ENCODE peak calls at places on chromosomes 7 and 10, in five cellular contexts. V is ACHN, L is body of pancreas, F is T follicular helper cell, H is left ventricle myocardium superior. S is an unnamed sample.

GRCh38 chr7:80740778-80741545 is 102.5 kb downstream of the CD36 start:
- DNase-seq in L (no peak), V (no peak), F (no peak), H (no peak), S (no peak)

GRCh38 chr7:121360564-121360963 is 31.8 kb downstream of the WNT16 start:
- DNase-seq in F (no peak), V (no peak), H (no peak), L (no peak), S (no peak)

GRCh38 chr10:22481687-22482539 is 136.6 kb downstream of the SPAG6 start:
- DNase-seq in H (no peak), F (no peak), V (peak), L (no peak), S (peak)

GRCh38 chr7:43248961-43249807 is 136.7 kb downstream of the HECW1 start:
- DNase-seq in H (no peak), L (no peak), F (no peak), V (no peak), S (peak)

GRCh38 chr7:56023500-56023899 is 27.7 kb downstream of the PSPH start:
- DNase-seq in H (no peak), V (no peak), L (no peak), F (no peak), S (no peak)

GRCh38 chr7:25619963-25620799 is 391.9 kb upstream of the NPVF start:
- DNase-seq in F (no peak), L (peak), V (no peak), H (peak), S (no peak)

GRCh38 chr10:129466703-129467345 is at the start of gene MGMT:
- DNase-seq in H (peak), F (peak), L (peak), V (peak), S (peak)

GRCh38 chr7:84783161-84783803 is 403.6 kb downstream of the SEMA3D start:
- DNase-seq in L (no peak), F (no peak), H (no peak), V (no peak), S (no peak)

GRCh38 chr7:141333459-141333858 is 217.8 kb upstream of the AGK start:
- DNase-seq in V (peak), F (no peak), L (no peak), H (no peak), S (peak)

GRCh38 chr10:121468726-121469125 is 129.5 kb downstream of the FGFR2 start:
- DNase-seq in L (no peak), F (no peak), V (no peak), H (no peak), S (no peak)

GRCh38 chr7:36763084-36763807 is 39.0 kb upstream of the AOAH start:
- DNase-seq in H (no peak), L (no peak), V (no peak), F (no peak), S (no peak)

GRCh38 chr10:24462889-24463552 is 254.1 kb downstream of the KIAA1217 start:
- DNase-seq in H (no peak), L (peak), F (no peak), V (peak), S (peak)

GRCh38 chr7:103866919-103867318 is 122.5 kb downstream of the RELN start:
- DNase-seq in H (no peak), L (no peak), F (no peak), V (no peak), S (no peak)

GRCh38 chr10:63197304-63198092 is 64.4 kb downstream of the NRBF2 start:
- DNase-seq in F (no peak), L (no peak), H (no peak), V (no peak), S (peak)

GRCh38 chr7:39741942-39742623 is 118.7 kb downstream of the RALA start:
- DNase-seq in F (peak), V (peak), L (peak), H (peak), S (no peak)

S was measured in lung microvascular endothelial cell.